ENCODE peak calls at places on chromosomes 1 and 21, in five cellular contexts. One of them, this sample, is unnamed.

GRCh38 chr1:21865943-21866628 is 54.0 kb downstream of the LDLRAD2 start:
- ATAC-seq in heart left ventricle: no peak
- ATAC-seq in right cardiac atrium: no peak
- ATAC-seq in upper lobe of right lung: no peak
- ATAC-seq in left ventricle myocardium superior: no peak
- ATAC-seq in this sample: peak

GRCh38 chr21:25555492-25555891 is 51.8 kb downstream of the MRPL39 start:
- ATAC-seq in upper lobe of right lung: no peak
- ATAC-seq in right cardiac atrium: no peak
- ATAC-seq in left ventricle myocardium superior: no peak
- ATAC-seq in heart left ventricle: no peak
- ATAC-seq in this sample: no peak

GRCh38 chr1:10680487-10680886 is 116.0 kb downstream of the CASZ1 start:
- ATAC-seq in heart left ventricle: no peak
- ATAC-seq in right cardiac atrium: peak
- ATAC-seq in left ventricle myocardium superior: no peak
- ATAC-seq in upper lobe of right lung: peak
- ATAC-seq in this sample: no peak

GRCh38 chr1:168722964-168723363 is 6.0 kb downstream of the DPT start:
- ATAC-seq in right cardiac atrium: peak
- ATAC-seq in left ventricle myocardium superior: peak
- ATAC-seq in upper lobe of right lung: no peak
- ATAC-seq in heart left ventricle: peak
- ATAC-seq in this sample: no peak

GRCh38 chr1:209062863-209063262 is 520.7 kb upstream of the CAMK1G start:
- ATAC-seq in right cardiac atrium: no peak
- ATAC-seq in left ventricle myocardium superior: no peak
- ATAC-seq in upper lobe of right lung: no peak
- ATAC-seq in heart left ventricle: no peak
- ATAC-seq in this sample: no peak

GRCh38 chr1:70818391-70818790 is 229.2 kb downstream of the PTGER3 start:
- ATAC-seq in right cardiac atrium: no peak
- ATAC-seq in left ventricle myocardium superior: no peak
- ATAC-seq in upper lobe of right lung: no peak
- ATAC-seq in heart left ventricle: no peak
- ATAC-seq in this sample: no peak

GRCh38 chr1:241202321-241202845 is 154.6 kb downstream of the RGS7 start:
- ATAC-seq in upper lobe of right lung: peak
- ATAC-seq in heart left ventricle: no peak
- ATAC-seq in left ventricle myocardium superior: no peak
- ATAC-seq in right cardiac atrium: no peak
- ATAC-seq in this sample: no peak

GRCh38 chr1:58570094-58570493 is 7.0 kb downstream of the TACSTD2 start:
- ATAC-seq in right cardiac atrium: no peak
- ATAC-seq in left ventricle myocardium superior: no peak
- ATAC-seq in upper lobe of right lung: no peak
- ATAC-seq in heart left ventricle: no peak
- ATAC-seq in this sample: no peak

GRCh38 chr1:247110627-247111258 is 6.6 kb upstream of the ZNF669 start:
- ATAC-seq in upper lobe of right lung: no peak
- ATAC-seq in left ventricle myocardium superior: no peak
- ATAC-seq in right cardiac atrium: no peak
- ATAC-seq in heart left ventricle: no peak
- ATAC-seq in this sample: peak

GRCh38 chr21:36337099-36337509 is 17.1 kb downstream of the MORC3 start:
- ATAC-seq in upper lobe of right lung: no peak
- ATAC-seq in left ventricle myocardium superior: no peak
- ATAC-seq in right cardiac atrium: peak
- ATAC-seq in heart left ventricle: no peak
- ATAC-seq in this sample: no peak

GRCh38 chr1:44361478-44361877 is 6.4 kb upstream of the ERI3 start:
- ATAC-seq in left ventricle myocardium superior: no peak
- ATAC-seq in heart left ventricle: no peak
- ATAC-seq in right cardiac atrium: no peak
- ATAC-seq in upper lobe of right lung: no peak
- ATAC-seq in this sample: no peak

GRCh38 chr1:113438505-113439271 is 48.4 kb downstream of the MAGI3 start:
- ATAC-seq in right cardiac atrium: no peak
- ATAC-seq in upper lobe of right lung: no peak
- ATAC-seq in left ventricle myocardium superior: no peak
- ATAC-seq in heart left ventricle: no peak
- ATAC-seq in this sample: no peak

GRCh38 chr1:241627453-241628329 is 12.5 kb downstream of the CHML start:
- ATAC-seq in left ventricle myocardium superior: no peak
- ATAC-seq in heart left ventricle: no peak
- ATAC-seq in right cardiac atrium: no peak
- ATAC-seq in upper lobe of right lung: peak
- ATAC-seq in this sample: peak

GRCh38 chr1:8355439-8356255 is 37.7 kb downstream of the SLC45A1 start:
- ATAC-seq in heart left ventricle: peak
- ATAC-seq in right cardiac atrium: peak
- ATAC-seq in upper lobe of right lung: no peak
- ATAC-seq in left ventricle myocardium superior: peak
- ATAC-seq in this sample: no peak

GRCh38 chr1:217348960-217349664 is 281.8 kb downstream of the GPATCH2 start:
- ATAC-seq in left ventricle myocardium superior: no peak
- ATAC-seq in upper lobe of right lung: no peak
- ATAC-seq in right cardiac atrium: no peak
- ATAC-seq in heart left ventricle: no peak
- ATAC-seq in this sample: no peak

GRCh38 chr1:48018799-48019198 is 21.6 kb upstream of the TRABD2B start:
- ATAC-seq in heart left ventricle: no peak
- ATAC-seq in right cardiac atrium: no peak
- ATAC-seq in left ventricle myocardium superior: no peak
- ATAC-seq in upper lobe of right lung: no peak
- ATAC-seq in this sample: no peak

GRCh38 chr1:1794999-1795398 is 16.7 kb upstream of the NADK start:
- ATAC-seq in right cardiac atrium: no peak
- ATAC-seq in heart left ventricle: no peak
- ATAC-seq in upper lobe of right lung: no peak
- ATAC-seq in left ventricle myocardium superior: no peak
- ATAC-seq in this sample: no peak

GRCh38 chr21:14403681-14404318 is 20.9 kb upstream of the HSPA13 start:
- ATAC-seq in upper lobe of right lung: peak
- ATAC-seq in right cardiac atrium: no peak
- ATAC-seq in left ventricle myocardium superior: no peak
- ATAC-seq in heart left ventricle: no peak
- ATAC-seq in this sample: no peak

GRCh38 chr1:234373938-234374240 is 633 bp downstream of the COA6 start:
- ATAC-seq in right cardiac atrium: peak
- ATAC-seq in upper lobe of right lung: peak
- ATAC-seq in heart left ventricle: peak
- ATAC-seq in left ventricle myocardium superior: peak
- ATAC-seq in this sample: peak

GRCh38 chr1:51906306-51907078 is 28.0 kb upstream of the NRDC start:
- ATAC-seq in left ventricle myocardium superior: no peak
- ATAC-seq in right cardiac atrium: no peak
- ATAC-seq in heart left ventricle: no peak
- ATAC-seq in upper lobe of right lung: no peak
- ATAC-seq in this sample: no peak

GRCh38 chr1:178134061-178134460 is 40.2 kb downstream of the RASAL2 start:
- ATAC-seq in left ventricle myocardium superior: peak
- ATAC-seq in upper lobe of right lung: peak
- ATAC-seq in right cardiac atrium: peak
- ATAC-seq in heart left ventricle: peak
- ATAC-seq in this sample: no peak

GRCh38 chr1:100941580-100942216 is 45.8 kb downstream of the SLC30A7 start:
- ATAC-seq in right cardiac atrium: no peak
- ATAC-seq in heart left ventricle: no peak
- ATAC-seq in upper lobe of right lung: no peak
- ATAC-seq in left ventricle myocardium superior: no peak
- ATAC-seq in this sample: no peak

GRCh38 chr1:37932759-37933158 is 14.1 kb downstream of the INPP5B start:
- ATAC-seq in heart left ventricle: no peak
- ATAC-seq in right cardiac atrium: no peak
- ATAC-seq in left ventricle myocardium superior: no peak
- ATAC-seq in upper lobe of right lung: no peak
- ATAC-seq in this sample: no peak

GRCh38 chr1:46724991-46725735 is 6.2 kb upstream of the EFCAB14 start:
- ATAC-seq in left ventricle myocardium superior: peak
- ATAC-seq in upper lobe of right lung: peak
- ATAC-seq in heart left ventricle: peak
- ATAC-seq in right cardiac atrium: peak
- ATAC-seq in this sample: peak

GRCh38 chr1:19533626-19534025 is 48.3 kb upstream of the CAPZB start:
- ATAC-seq in upper lobe of right lung: peak
- ATAC-seq in heart left ventricle: peak
- ATAC-seq in right cardiac atrium: peak
- ATAC-seq in left ventricle myocardium superior: peak
- ATAC-seq in this sample: no peak

GRCh38 chr1:218765753-218766152 is 407.9 kb upstream of the LYPLAL1 start:
- ATAC-seq in left ventricle myocardium superior: no peak
- ATAC-seq in right cardiac atrium: peak
- ATAC-seq in upper lobe of right lung: no peak
- ATAC-seq in heart left ventricle: no peak
- ATAC-seq in this sample: no peak

GRCh38 chr1:58476179-58476578 is 70.3 kb downstream of the OMA1 start:
- ATAC-seq in left ventricle myocardium superior: no peak
- ATAC-seq in right cardiac atrium: no peak
- ATAC-seq in upper lobe of right lung: no peak
- ATAC-seq in heart left ventricle: no peak
- ATAC-seq in this sample: no peak

GRCh38 chr21:41447356-41447755 is 21.3 kb downstream of the MX1 start:
- ATAC-seq in upper lobe of right lung: no peak
- ATAC-seq in heart left ventricle: no peak
- ATAC-seq in left ventricle myocardium superior: no peak
- ATAC-seq in right cardiac atrium: no peak
- ATAC-seq in this sample: no peak

GRCh38 chr1:212678456-212679410 is 20.9 kb downstream of the BATF3 start:
- ATAC-seq in heart left ventricle: no peak
- ATAC-seq in left ventricle myocardium superior: no peak
- ATAC-seq in upper lobe of right lung: peak
- ATAC-seq in right cardiac atrium: no peak
- ATAC-seq in this sample: peak